ENCODE peak calls at places on chromosomes 16 and 17, in seven cellular contexts. S, X, I, M, O, K and A are unnamed samples.

GRCh38 chr17:58507123-58507634 is 7.3 kb downstream of the MTMR4 start:
- DNase-seq in S (no peak), X (no peak), I (no peak), M (no peak), O (peak; percentile 81), K (no peak), A (no peak)

GRCh38 chr16:77409311-77409710 is 25.5 kb downstream of the ADAMTS18 start:
- DNase-seq in S (no peak), X (no peak), I (no peak), M (no peak), O (no peak), K (no peak), A (no peak)

GRCh38 chr17:71460943-71461342 is 659.9 kb upstream of the SOX9 start:
- DNase-seq in S (no peak), X (no peak), I (no peak), M (peak; percentile 15), O (no peak), K (no peak), A (no peak)

GRCh38 chr17:82300228-82300627 is 17.2 kb downstream of the CD7 start:
- DNase-seq in S (no peak), X (no peak), I (no peak), M (no peak), O (no peak), K (no peak), A (no peak)

GRCh38 chr17:30519707-30520106 is 42.5 kb downstream of the GOSR1 start:
- DNase-seq in S (no peak), X (no peak), I (peak; percentile 76), M (peak; percentile 66), O (no peak), K (no peak), A (peak; percentile 39)

GRCh38 chr17:47078801-47079200 is 99.7 kb upstream of the RPRML start:
- DNase-seq in S (no peak), X (no peak), I (no peak), M (no peak), O (no peak), K (no peak), A (no peak)

GRCh38 chr16:67562526-67562917 is at the start of gene CTCF:
- DNase-seq in S (peak; percentile 85), X (peak; percentile 82), I (peak; percentile 68), M (peak; percentile 92), O (peak; percentile 82), K (peak; percentile 32), A (peak; percentile 43)

GRCh38 chr16:83669456-83669855 is 138.3 kb upstream of the HSBP1 start:
- DNase-seq in S (no peak), X (no peak), I (no peak), M (no peak), O (no peak), K (no peak), A (no peak)

GRCh38 chr16:10033561-10033960 is 148.7 kb downstream of the GRIN2A start:
- DNase-seq in S (no peak), X (no peak), I (no peak), M (no peak), O (no peak), K (no peak), A (no peak)

GRCh38 chr17:74832421-74832820 is 27.3 kb downstream of the GRIN2C start:
- DNase-seq in S (no peak), X (no peak), I (no peak), M (no peak), O (no peak), K (no peak), A (no peak)